ENCODE peak calls at places on chromosome 12, in seven cellular contexts. J is GM04503, W is NCI-H1092 treated with DMSO at 0.1 percent for 48 hours, Y is NCI-H1436 treated with DMSO at 0.1 percent for 48 hours, N is substantia nigra, D is psoas muscle, R is smooth muscle cell of the brain vasculature. O is an unnamed sample.

GRCh38 chr12:636632-637031 is 26.6 kb downstream of the NINJ2 start:
- DNase-seq in J (no peak), W (no peak), Y (no peak), N (no peak), D (no peak), R (no peak), O (no peak)

GRCh38 chr12:121812320-121812871 is 8.6 kb downstream of the SETD1B start:
- DNase-seq in J (no peak), W (no peak), Y (no peak), N (no peak), D (peak; percentile 70), R (no peak), O (peak; percentile 76)

GRCh38 chr12:69569236-69569635 is 16.0 kb upstream of the CCT2 start:
- DNase-seq in J (peak; percentile 16), W (no peak), Y (no peak), N (no peak), D (no peak), R (no peak), O (no peak)

GRCh38 chr12:132327351-132328171 is 1.8 kb downstream of the GALNT9 start:
- DNase-seq in J (peak; percentile 60), W (no peak), Y (no peak), N (no peak), D (peak; percentile 54), R (peak; percentile 23), O (peak; percentile 95)

GRCh38 chr12:131747276-131747675 is 36.4 kb downstream of the SFSWAP start:
- DNase-seq in J (no peak), W (no peak), Y (no peak), N (no peak), D (no peak), R (no peak), O (no peak)

GRCh38 chr12:52900166-52900895 is 4.5 kb downstream of the KRT8 start:
- DNase-seq in J (no peak), W (no peak), Y (no peak), N (no peak), D (no peak), R (no peak), O (peak; percentile 20)

GRCh38 chr12:11795910-11796459 is 146.5 kb downstream of the ETV6 start:
- DNase-seq in J (no peak), W (no peak), Y (no peak), N (no peak), D (no peak), R (no peak), O (no peak)

GRCh38 chr12:33533527-33533926 is 93.9 kb upstream of the SYT10 start:
- DNase-seq in J (no peak), W (no peak), Y (no peak), N (no peak), D (no peak), R (no peak), O (no peak)

GRCh38 chr12:132186857-132187620 is 42.8 kb downstream of the NOC4L start:
- DNase-seq in J (no peak), W (no peak), Y (no peak), N (no peak), D (no peak), R (no peak), O (no peak)

O was measured in posterior cingulate gyrus.